ENCODE peak calls at places on chromosomes 4 and X, in five cellular contexts. N is neural progenitor cell, E is fibroblast of lung, S is GM23248, Y is HCT116. U is an unnamed sample.

GRCh38 chr4:52172166-52172565 is 121.1 kb downstream of the SPATA18 start:
- DNase-seq in N (peak), E (no peak), S (peak), Y (no peak), U (no peak)

GRCh38 chr4:80183196-80184052 is 13.9 kb upstream of the PRDM8 start:
- DNase-seq in N (peak), E (peak), S (peak), Y (no peak), U (no peak)

GRCh38 chr4:7124643-7125442 is 57.0 kb upstream of the GRPEL1 start:
- DNase-seq in N (no peak), E (peak), S (peak), Y (no peak), U (no peak)

GRCh38 chr4:2954358-2955185 is 8.6 kb downstream of the NOP14 start:
- DNase-seq in N (peak), E (no peak), S (no peak), Y (peak), U (no peak)

GRCh38 chr4:41178372-41179085 is 35.8 kb downstream of the APBB2 start:
- DNase-seq in N (no peak), E (peak), S (peak), Y (no peak), U (no peak)

GRCh38 chrX:40082447-40083119 is 15.2 kb downstream of the BCOR start:
- DNase-seq in N (no peak), E (no peak), S (peak), Y (no peak), U (no peak)

GRCh38 chr4:182975806-182976205 is 58.6 kb upstream of the DCTD start:
- DNase-seq in N (no peak), E (peak), S (peak), Y (peak), U (peak)

GRCh38 chr4:184536070-184536880 is 61.9 kb upstream of the IRF2 start:
- DNase-seq in N (no peak), E (peak), S (peak), Y (no peak), U (peak)

GRCh38 chrX:13750204-13750603 is 15.7 kb downstream of the OFD1 start:
- DNase-seq in N (peak), E (peak), S (peak), Y (peak), U (peak)

GRCh38 chr4:80343887-80344286 is 8.4 kb downstream of the CFAP299 start:
- DNase-seq in N (no peak), E (no peak), S (no peak), Y (no peak), U (no peak)

GRCh38 chrX:129925305-129926092 is 19.5 kb downstream of the UTP14A start:
- DNase-seq in N (peak), E (peak), S (peak), Y (peak), U (peak)

GRCh38 chr4:786861-787300 is 39.0 kb downstream of the CPLX1 start:
- DNase-seq in N (no peak), E (no peak), S (no peak), Y (no peak), U (no peak)
- H3K4me3 ChIP-seq in N (no peak), E (no peak), S (no peak), Y (no peak), U (no peak)

GRCh38 chr4:121822796-121823504 is 733 bp downstream of the CCNA2 start:
- DNase-seq in N (peak), E (peak), S (peak), Y (no peak), U (peak)
- H3K27ac ChIP-seq in N (peak), E (peak), S (peak), Y (peak), U (peak)

DNA sequence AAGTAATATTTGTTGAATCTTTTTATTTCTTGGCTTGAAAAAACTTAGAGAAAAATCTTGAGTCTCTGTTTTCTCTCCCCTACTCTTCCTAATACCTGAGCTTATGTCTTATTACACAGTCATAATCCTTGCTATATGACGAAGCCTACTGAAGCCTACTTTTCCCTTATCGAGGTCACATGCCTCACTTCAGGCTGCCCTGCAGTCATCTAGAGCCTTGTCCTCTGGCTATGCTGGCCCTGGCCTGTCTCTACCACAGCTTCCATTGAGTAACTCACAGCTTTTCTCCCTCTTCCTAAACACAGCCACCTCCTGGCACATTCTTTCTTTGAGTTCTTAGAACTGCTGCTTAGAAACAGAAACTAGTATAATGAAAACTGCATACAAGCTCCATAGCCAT is 1698.2 kb downstream of the STIM2 start:
- DNase-seq in N (peak), E (no peak), S (peak), Y (no peak), U (no peak)
- TF ChIP-seq EZH2 in N (no peak), E (no peak), S (no peak), Y (no peak), U (no peak)

GRCh38 chrX:48473718-48473990 is 2.3 kb upstream of the FTSJ1 start:
- DNase-seq in N (no peak), E (no peak), S (no peak), Y (no peak), U (no peak)

GRCh38 chrX:48472851-48473717 is 2.9 kb upstream of the FTSJ1 start:
- DNase-seq in N (peak), E (no peak), S (no peak), Y (no peak), U (peak)

GRCh38 chrX:48474581-48474980 is 1.4 kb upstream of the FTSJ1 start:
- DNase-seq in N (no peak), E (no peak), S (no peak), Y (no peak), U (no peak)

GRCh38 chrX:48475295-48475694 is 704 bp upstream of the FTSJ1 start:
- DNase-seq in N (no peak), E (no peak), S (no peak), Y (no peak), U (no peak)

GRCh38 chrX:48474127-48474526 is 1.9 kb upstream of the FTSJ1 start:
- DNase-seq in N (peak), E (no peak), S (peak), Y (no peak), U (peak)
- H3K4me3 ChIP-seq in N (no peak), E (no peak), S (no peak), Y (no peak), U (no peak)

GRCh38 chr4:152779513-152780266 is at the start of the genes ARFIP1 and TIGD4:
- DNase-seq in N (peak), E (peak), S (peak), Y (peak), U (peak)

GRCh38 chr4:152776352-152776751 is 3.2 kb downstream of the TIGD4 start:
- DNase-seq in N (no peak), E (no peak), S (no peak), Y (no peak), U (no peak)

GRCh38 chr4:152780267-152780811 is 585 bp downstream of the ARFIP1 start:
- DNase-seq in N (peak), E (peak), S (peak), Y (no peak), U (peak)

GRCh38 chr4:152777488-152777887 is 2.0 kb downstream of the TIGD4 start:
- DNase-seq in N (no peak), E (no peak), S (no peak), Y (no peak), U (no peak)

GRCh38 chr4:152778656-152779512 is 646 bp downstream of the TIGD4 start:
- DNase-seq in N (peak), E (no peak), S (peak), Y (no peak), U (peak)
- H3K27ac ChIP-seq in N (peak), E (peak), S (peak), Y (peak), U (peak)

GRCh38 chr4:8861576-8862279 is 9.9 kb downstream of the HMX1 start:
- DNase-seq in N (peak), E (no peak), S (no peak), Y (no peak), U (no peak)
- TF ChIP-seq EZH2 in N (peak), E (peak), S (no peak), Y (no peak), U (peak)

GRCh38 chr4:42732776-42733175 is 75.9 kb upstream of the ATP8A1 start:
- DNase-seq in N (no peak), E (no peak), S (no peak), Y (no peak), U (no peak)

GRCh38 chr4:42733380-42733779 is 76.5 kb upstream of the ATP8A1 start:
- DNase-seq in N (no peak), E (no peak), S (no peak), Y (no peak), U (no peak)

DNA sequence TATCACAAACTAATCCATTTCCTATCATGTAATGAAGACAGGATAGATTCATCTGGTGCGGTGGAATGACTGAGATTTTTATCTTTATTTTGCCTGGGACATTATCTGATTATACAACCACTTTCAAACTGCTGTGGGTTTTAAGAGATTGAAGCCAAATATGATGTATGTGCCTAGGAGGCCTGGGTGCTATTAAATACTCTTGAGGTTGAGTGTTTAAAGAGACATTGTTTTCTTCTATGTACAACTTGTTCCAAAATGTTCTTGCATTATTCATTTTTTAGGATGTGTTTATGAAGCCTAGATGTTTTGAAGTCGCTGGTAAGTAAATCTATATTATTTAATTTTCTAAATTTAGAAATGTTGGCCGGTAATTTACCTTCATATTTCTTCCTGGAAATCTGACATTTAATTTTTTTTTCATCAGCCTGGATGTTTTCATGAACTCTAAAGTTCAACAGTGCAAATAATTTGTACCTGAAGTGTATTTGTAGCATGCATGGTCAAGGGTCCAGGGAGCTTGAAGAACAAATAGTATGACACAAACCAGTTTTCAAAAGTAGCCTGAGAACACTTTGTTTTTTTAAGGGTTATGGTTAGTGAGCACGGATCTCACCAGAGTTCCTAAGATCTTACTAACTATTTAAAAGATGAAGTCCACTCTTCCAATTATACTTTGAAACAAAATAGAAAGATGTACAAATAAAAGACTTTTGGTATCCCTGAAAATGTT is 72.8 kb upstream of the ATP8A1 start:
- DNase-seq in N (no peak), E (no peak), S (no peak), Y (no peak), U (no peak)
- H3K4me3 ChIP-seq in N (no peak), E (no peak), S (no peak), Y (no peak), U (no peak)

U was measured in A673.